ENCODE peak calls at places on chromosomes 7 and 10, in nine cellular contexts. B is cardiac fibroblast; N is dorsolateral prefrontal cortex; G is esophagus squamous epithelium; P is aorta; V is epithelial cell of esophagus; T is astrocyte of the spinal cord; J is neuronal stem cell; W is CD8-positive, alpha-beta T cell. F is an unnamed sample.

GRCh38 chr10:127923646-127924045 is 16.7 kb downstream of the PTPRE start:
- DNase-seq in V (no peak), J (no peak), G (no peak), T (no peak), P (no peak), W (no peak), N (no peak), B (no peak), F (no peak)

GRCh38 chr7:7681191-7681935 is 37.0 kb downstream of the RPA3 start:
- DNase-seq in T (peak), N (no peak), W (peak), B (peak), G (no peak), P (no peak), J (peak), V (peak), F (peak)

GRCh38 chr7:42400961-42401360 is 164.0 kb upstream of the GLI3 start:
- DNase-seq in P (no peak), W (no peak), B (no peak), N (no peak), J (no peak), G (no peak), T (no peak), V (no peak), F (no peak)

GRCh38 chr7:464177-464711 is 55.4 kb downstream of the PDGFA start:
- DNase-seq in G (no peak), B (no peak), W (no peak), T (no peak), J (no peak), N (peak), V (no peak), P (no peak), F (no peak)

GRCh38 chr7:25029075-25029474 is 49.1 kb upstream of the OSBPL3 start:
- DNase-seq in P (no peak), W (no peak), G (no peak), J (no peak), T (no peak), B (no peak), N (no peak), V (no peak), F (no peak)

GRCh38 chr7:50854831-50855230 is 72.1 kb upstream of the GRB10 start:
- DNase-seq in B (no peak), P (no peak), G (no peak), N (no peak), T (no peak), V (peak), W (no peak), J (no peak), F (no peak)

GRCh38 chr10:99234739-99235468 is 748 bp downstream of the HPSE2 start:
- DNase-seq in P (no peak), N (no peak), T (peak), B (peak), W (no peak), J (peak), V (no peak), G (no peak), F (no peak)

GRCh38 chr10:114027041-114027394 is 16.6 kb upstream of the ADRB1 start:
- DNase-seq in P (no peak), V (no peak), G (no peak), W (no peak), N (no peak), T (no peak), J (no peak), B (no peak), F (no peak)

GRCh38 chr10:129896231-129897150 is 67.6 kb downstream of the EBF3 start:
- DNase-seq in G (no peak), V (no peak), W (no peak), N (no peak), T (no peak), B (no peak), P (no peak), J (peak), F (no peak)
- H3K4me3 ChIP-seq in G (no peak), V (no peak), W (no peak), N (no peak), T (no peak), B (no peak), P (no peak), J (no peak), F (no peak)

DNA sequence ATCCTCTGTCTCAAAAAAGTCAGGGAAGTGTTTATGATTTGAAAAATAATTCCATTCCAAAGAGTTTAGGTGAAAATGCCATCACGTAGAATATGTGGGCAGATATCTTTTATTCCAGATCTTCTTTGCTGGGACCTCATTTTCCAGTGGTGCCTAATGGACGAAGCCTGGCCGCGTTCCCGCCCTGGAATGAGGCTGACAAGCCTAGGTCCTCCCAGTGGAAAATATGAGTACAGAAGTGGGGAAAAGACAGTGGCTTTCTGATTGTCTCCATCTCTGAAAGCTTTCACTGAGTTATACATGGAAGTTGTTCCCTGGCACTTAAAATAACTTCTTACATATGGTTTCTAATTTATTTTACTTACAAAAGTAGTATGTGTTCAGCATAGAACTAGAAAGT is 139.4 kb downstream of the TACC2 start:
- DNase-seq in J (no peak), T (peak), V (no peak), N (no peak), B (peak), P (peak), G (no peak), W (no peak), F (no peak)
- H3K4me3 ChIP-seq in J (no peak), T (no peak), V (no peak), N (no peak), B (no peak), P (no peak), G (no peak), W (no peak), F (no peak)

GRCh38 chr7:90176195-90176594 is 21.9 kb downstream of the STEAP1 start:
- DNase-seq in P (no peak), B (no peak), V (no peak), N (no peak), G (no peak), J (no peak), T (no peak), W (no peak), F (no peak)

GRCh38 chr7:90180649-90181048 is 26.4 kb downstream of the STEAP1 start:
- DNase-seq in P (no peak), T (no peak), W (no peak), G (no peak), B (peak), N (no peak), J (no peak), V (peak), F (no peak)

GRCh38 chr7:90178166-90178565 is 23.9 kb downstream of the STEAP1 start:
- DNase-seq in B (no peak), J (no peak), W (no peak), N (no peak), P (no peak), T (no peak), G (no peak), V (no peak), F (no peak)

GRCh38 chr7:90180011-90180585 is 25.8 kb downstream of the STEAP1 start:
- DNase-seq in W (no peak), T (peak), B (peak), N (no peak), J (no peak), P (no peak), G (no peak), V (peak), F (peak)

GRCh38 chr7:90178592-90179279 is 24.5 kb downstream of the STEAP1 start:
- DNase-seq in W (no peak), V (peak), G (no peak), P (no peak), T (peak), J (no peak), N (no peak), B (peak), F (peak)
- H3K4me3 ChIP-seq in W (no peak), V (no peak), G (no peak), P (no peak), T (no peak), J (no peak), N (no peak), B (no peak), F (no peak)

GRCh38 chr7:132463922-132464321 is 112.3 kb downstream of the PLXNA4 start:
- DNase-seq in T (no peak), G (no peak), P (no peak), N (no peak), B (no peak), V (no peak), W (no peak), J (no peak), F (no peak)
- H3K4me3 ChIP-seq in T (no peak), G (no peak), P (no peak), N (no peak), B (no peak), V (no peak), W (no peak), J (no peak), F (no peak)

GRCh38 chr7:99618726-99619125 is 2.0 kb downstream of the ZSCAN25 start:
- DNase-seq in T (no peak), J (no peak), N (no peak), G (no peak), W (no peak), B (peak), P (no peak), V (peak), F (no peak)
- H3K4me3 ChIP-seq in T (no peak), J (no peak), N (no peak), G (no peak), W (no peak), B (no peak), P (no peak), V (no peak), F (no peak)

F was measured in epithelial cell of proximal tubule.